ENCODE peak calls at places on chromosomes 3 and 15, in eight cellular contexts. F is ovary, B is spleen, J is tibial nerve, D is HCT116, W is transverse colon, M is stomach, E is body of pancreas. X is an unnamed sample.

GRCh38 chr3:87673132-87673531 is 385.7 kb downstream of the CGGBP1 start:
- DNase-seq in F (no peak), B (no peak), J (no peak), D (no peak), W (no peak), M (no peak), E (no peak), X (no peak)

GRCh38 chr15:56939257-56939656 is 20.8 kb downstream of the TCF12 start:
- DNase-seq in F (no peak), B (no peak), J (no peak), D (no peak), W (no peak), M (no peak), E (no peak), X (no peak)

GRCh38 chr15:101499863-101500713 is 10.6 kb upstream of the PCSK6 start:
- DNase-seq in F (no peak), B (peak; percentile 84), J (no peak), D (no peak), W (peak; percentile 68), M (peak; percentile 73), E (peak; percentile 97), X (no peak)

GRCh38 chr15:50148362-50148963 is 29.4 kb upstream of the ATP8B4 start:
- DNase-seq in F (no peak), B (no peak), J (no peak), D (peak; percentile 81), W (peak; percentile 52), M (no peak), E (no peak), X (peak; percentile 67)

GRCh38 chr15:59237119-59237853 is 30.6 kb downstream of the LDHAL6B start:
- DNase-seq in F (no peak), B (no peak), J (no peak), D (no peak), W (no peak), M (no peak), E (no peak), X (peak; percentile 43)

GRCh38 chr3:190092250-190092649 is 28.4 kb downstream of the P3H2 start:
- DNase-seq in F (no peak), B (no peak), J (no peak), D (no peak), W (no peak), M (no peak), E (no peak), X (no peak)

GRCh38 chr3:99817047-99817436 is 620 bp upstream of the CMSS1 start:
- DNase-seq in F (peak; percentile 44), B (no peak), J (no peak), D (no peak), W (peak; percentile 14), M (no peak), E (no peak), X (peak; percentile 20)

GRCh38 chr15:98611808-98612207 is 36.5 kb upstream of the IGF1R start:
- DNase-seq in F (no peak), B (no peak), J (no peak), D (no peak), W (no peak), M (no peak), E (peak; percentile 57), X (no peak)

GRCh38 chr15:73015493-73015892 is 36.8 kb upstream of the NEO1 start:
- DNase-seq in F (no peak), B (no peak), J (no peak), D (no peak), W (no peak), M (no peak), E (no peak), X (no peak)

GRCh38 chr15:49589030-49589429 is 31.6 kb downstream of the FAM227B start:
- DNase-seq in F (no peak), B (no peak), J (no peak), D (no peak), W (no peak), M (no peak), E (no peak), X (no peak)

GRCh38 chr3:70861234-70861633 is 548.8 kb upstream of the MDFIC2 start:
- DNase-seq in F (no peak), B (no peak), J (no peak), D (no peak), W (no peak), M (no peak), E (no peak), X (no peak)

GRCh38 chr3:70863049-70863448 is 550.6 kb upstream of the MDFIC2 start:
- DNase-seq in F (no peak), B (no peak), J (no peak), D (no peak), W (no peak), M (no peak), E (no peak), X (no peak)

GRCh38 chr3:70857926-70858325 is 545.5 kb upstream of the MDFIC2 start:
- DNase-seq in F (no peak), B (no peak), J (no peak), D (no peak), W (no peak), M (no peak), E (no peak), X (no peak)

GRCh38 chr3:70856414-70857162 is 544.1 kb upstream of the MDFIC2 start:
- DNase-seq in F (no peak), B (no peak), J (no peak), D (no peak), W (no peak), M (no peak), E (no peak), X (no peak)

GRCh38 chr3:70861855-70862254 is 549.4 kb upstream of the MDFIC2 start:
- DNase-seq in F (no peak), B (no peak), J (no peak), D (no peak), W (no peak), M (no peak), E (no peak), X (no peak)
- H3K27ac ChIP-seq in F (no peak overlapping the region), B (no peak overlapping the region), J (no peak overlapping the region), D (no peak overlapping the region), W (no peak overlapping the region), M (no peak overlapping the region), E (no peak overlapping the region), X (no peak overlapping the region)

GRCh38 chr15:40516322-40516721 is 45.5 kb downstream of the CHST14 start:
- DNase-seq in F (no peak), B (no peak), J (no peak), D (no peak), W (no peak), M (no peak), E (no peak), X (no peak)

GRCh38 chr15:40510201-40510600 is 39.4 kb downstream of the CHST14 start:
- DNase-seq in F (no peak), B (no peak), J (no peak), D (no peak), W (no peak), M (no peak), E (no peak), X (no peak)

GRCh38 chr15:40511472-40512133 is 40.8 kb downstream of the CHST14 start:
- DNase-seq in F (peak; percentile 95), B (peak; percentile 89), J (peak; percentile 34), D (no peak), W (peak; percentile 84), M (peak; percentile 93), E (peak; percentile 87), X (peak; percentile 87)

GRCh38 chr15:40511093-40511471 is 40.3 kb downstream of the CHST14 start:
- DNase-seq in F (peak; percentile 42), B (peak; percentile 77), J (no peak), D (no peak), W (peak; percentile 11), M (no peak), E (peak; percentile 15), X (peak; percentile 56)

DNA sequence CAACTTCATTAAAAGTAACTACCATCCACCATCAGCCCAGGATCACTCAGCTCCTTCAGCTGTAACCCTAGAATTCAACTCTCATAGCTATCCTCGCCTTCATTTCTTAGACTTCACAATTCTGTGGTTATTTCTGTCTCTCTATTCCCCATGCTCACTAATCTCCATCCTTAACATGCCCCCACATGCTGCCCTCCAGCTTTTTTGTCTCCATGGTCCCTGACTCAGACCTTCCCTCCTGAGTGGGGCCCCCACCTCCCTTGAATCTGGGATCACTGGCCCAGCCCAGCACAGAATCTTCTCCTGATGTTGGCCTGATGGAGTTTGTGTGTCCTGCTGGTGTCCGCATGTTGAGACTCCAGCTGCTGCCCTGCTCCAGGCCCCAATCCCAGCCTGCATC is 41.7 kb downstream of the CHST14 start:
- DNase-seq in F (no peak), B (no peak), J (no peak), D (no peak), W (no peak), M (no peak), E (no peak), X (no peak)
- H3K27me3 ChIP-seq in F (no peaks in the 10 kb centered on the region), B (peaks cover 49% of the 10 kb centered on the region), J (no peaks in the 10 kb centered on the region), D (no peaks in the 10 kb centered on the region), W (peaks cover 21% of the 10 kb centered on the region), M (peaks cover 6% of the 10 kb centered on the region), E (no peaks in the 10 kb centered on the region), X (no peaks in the 10 kb centered on the region)

GRCh38 chr3:25665646-25666136 is 984 bp upstream of the TOP2B start:
- DNase-seq in F (no peak), B (no peak), J (no peak), D (no peak), W (no peak), M (no peak), E (no peak), X (no peak)

GRCh38 chr3:25663324-25664065 is 1.2 kb downstream of the TOP2B start:
- DNase-seq in F (no peak), B (no peak), J (no peak), D (peak; percentile 8), W (peak; percentile 27), M (no peak), E (peak; percentile 19), X (peak; percentile 55)

GRCh38 chr3:25662921-25663320 is 1.8 kb downstream of the TOP2B start:
- DNase-seq in F (no peak), B (no peak), J (no peak), D (no peak), W (no peak), M (no peak), E (no peak), X (no peak)

GRCh38 chr3:25664810-25665645 is at the start of gene TOP2B:
- DNase-seq in F (peak; percentile 96), B (peak; percentile 98), J (peak; percentile 92), D (peak; percentile 86), W (peak; percentile 97), M (peak; percentile 96), E (peak; percentile 94), X (peak; percentile 97)

DNA sequence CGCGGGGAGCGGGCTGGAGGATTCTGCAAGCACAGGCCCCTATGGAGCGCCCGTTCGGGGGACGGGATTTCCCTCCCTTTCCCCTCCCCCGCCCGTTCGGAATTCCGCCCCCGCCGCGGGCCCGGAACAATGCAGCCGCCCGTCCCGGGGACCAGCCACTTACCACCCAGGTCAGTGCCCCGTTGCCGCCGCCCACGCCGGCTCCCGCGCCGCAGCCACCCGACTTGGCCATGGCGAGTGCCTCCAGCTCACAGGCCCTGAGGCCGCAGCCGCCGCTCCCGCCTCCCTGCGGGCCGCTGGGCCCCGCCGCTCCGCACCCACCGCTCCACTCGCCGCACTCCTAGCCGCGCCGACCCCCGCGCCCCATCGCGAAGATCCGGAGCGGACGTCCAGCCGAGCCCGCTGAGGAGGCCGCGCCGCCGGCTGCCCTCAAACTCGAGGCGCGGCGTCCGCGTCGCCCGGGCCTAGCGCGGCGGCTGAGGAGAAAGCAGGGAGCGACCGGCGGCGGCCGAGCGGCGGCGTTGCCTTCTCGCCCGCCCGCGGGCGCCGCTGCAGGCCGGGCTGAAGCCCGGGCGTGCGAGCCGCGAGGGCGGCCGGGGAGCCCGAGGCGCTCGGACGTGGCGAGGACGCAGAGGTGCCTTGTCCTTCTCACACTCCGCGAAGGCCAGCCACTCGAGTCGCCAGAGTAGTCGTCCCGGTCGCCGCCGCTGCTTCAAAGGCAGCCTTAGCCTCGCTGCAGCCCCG is 469 bp downstream of the TOP2B start:
- DNase-seq in F (peak; percentile 80), B (peak; percentile 95), J (peak; percentile 58), D (peak; percentile 3), W (peak; percentile 77), M (peak; percentile 68), E (peak; percentile 61), X (peak; percentile 71)
- TF ChIP-seq POLR2A in F (no peak), B (no peak), J (no peak), D (no peak), W (no peak), M (no peak), E (no peak), X (no peak)

GRCh38 chr3:49880581-49881328 is 11.0 kb upstream of the CAMKV start:
- DNase-seq in F (no peak), B (no peak), J (no peak), D (no peak), W (no peak), M (no peak), E (no peak), X (no peak)
- H3K27ac ChIP-seq in F (no peak overlapping the region), B (no peak overlapping the region), J (no peak overlapping the region), D (no peak overlapping the region), W (no peak overlapping the region), M (no peak overlapping the region), E (no peak overlapping the region), X (no peak overlapping the region)

X was measured in Peyer's patch.